ENCODE peak calls at places on chromosomes 16 and 17, in four cellular contexts. M is NCI-H1930; L is brain microvascular endothelial cell; K is stimulated activated CD4-positive, alpha-beta T cell treated with anti-CD3 and anti-CD28 coated beads, Interleukin-2, amount 100 ng/mL, for 48 hours. F is an unnamed sample.

GRCh38 chr17:78879679-78880186 is 23.3 kb downstream of the CEP295NL start:
- DNase-seq in M (no peak), K (no peak), L (peak; percentile 87), F (no peak)

GRCh38 chr17:42475853-42476252 is 17.2 kb downstream of the ATP6V0A1 start:
- DNase-seq in L (no peak), K (no peak), M (no peak), F (no peak)

GRCh38 chr16:20249247-20249646 is 78.1 kb downstream of the GP2 start:
- DNase-seq in M (no peak), K (no peak), L (no peak), F (no peak)

GRCh38 chr16:50622029-50622428 is 59.1 kb downstream of the SNX20 start:
- DNase-seq in M (no peak), K (no peak), L (no peak), F (no peak)

GRCh38 chr17:59756236-59756818 is 48.9 kb downstream of the VMP1 start:
- DNase-seq in L (peak; percentile 82), M (no peak), K (no peak), F (no peak)

GRCh38 chr17:76171701-76172100 is 30.7 kb upstream of the FOXJ1 start:
- DNase-seq in L (no peak), M (no peak), K (no peak), F (no peak)

GRCh38 chr16:49405123-49405522 is 31.5 kb downstream of the C16orf78 start:
- DNase-seq in M (no peak), K (no peak), L (no peak), F (no peak)

GRCh38 chr17:31171711-31172110 is 76.9 kb downstream of the NF1 start:
- DNase-seq in K (no peak), L (no peak), M (no peak), F (no peak)

GRCh38 chr16:14627088-14627487 is 3.0 kb downstream of the PARN start:
- DNase-seq in L (no peak), M (no peak), K (no peak), F (no peak)

GRCh38 chr17:17511293-17511741 is 15.1 kb upstream of the RASD1 start:
- DNase-seq in L (no peak), K (no peak), M (no peak), F (no peak)

GRCh38 chr16:88610080-88610479 is 28.3 kb upstream of the IL17C start:
- DNase-seq in L (no peak), K (no peak), M (no peak), F (no peak)

GRCh38 chr16:75319513-75320401 is 68.3 kb upstream of the BCAR1 start:
- DNase-seq in L (peak; percentile 81), K (no peak), M (no peak), F (no peak)

GRCh38 chr16:23835390-23836077 is at the start of gene PRKCB:
- DNase-seq in M (peak; percentile 29), K (peak; percentile 90), L (peak; percentile 5), F (peak; percentile 48)

GRCh38 chr16:4358831-4359561 is 7.9 kb upstream of the PAM16 start:
- DNase-seq in K (peak; percentile 59), M (no peak), L (no peak), F (no peak)

GRCh38 chr17:64158411-64158810 is 28.5 kb upstream of the ERN1 start:
- DNase-seq in L (no peak), M (no peak), K (no peak), F (no peak)

GRCh38 chr16:13680021-13680672 is 239.8 kb upstream of the ERCC4 start:
- DNase-seq in M (no peak), L (no peak), K (no peak), F (no peak)

GRCh38 chr16:28208824-28209223 is 2.9 kb downstream of the XPO6 start:
- DNase-seq in K (no peak), M (no peak), L (no peak), F (no peak)

GRCh38 chr17:202501-202951 is 21.1 kb upstream of the DOC2B start:
- DNase-seq in L (no peak), K (no peak), M (no peak), F (no peak)

GRCh38 chr17:42675984-42676423 is 790 bp downstream of the PLEKHH3 start:
- DNase-seq in K (no peak), M (no peak), L (no peak), F (no peak)

GRCh38 chr16:84115919-84116719 is 623 bp downstream of the MBTPS1 start:
- DNase-seq in K (peak; percentile 32), L (peak; percentile 12), M (no peak), F (no peak)

GRCh38 chr16:4564661-4565267 is 8.6 kb downstream of the C16orf96 start:
- DNase-seq in K (no peak), L (no peak), M (no peak), F (no peak)

GRCh38 chr16:83717308-83717707 is 90.5 kb upstream of the HSBP1 start:
- DNase-seq in M (no peak), K (no peak), L (no peak), F (peak; percentile 20)

GRCh38 chr16:3920206-3920605 is 39.7 kb upstream of the CREBBP start:
- DNase-seq in L (no peak), K (no peak), M (no peak), F (no peak)

GRCh38 chr16:27242868-27243590 is 25.5 kb downstream of the NSMCE1 start:
- DNase-seq in K (no peak), M (no peak), L (peak; percentile 99), F (no peak)